ENCODE peak calls at places on chromosomes 2 and 18, in seven cellular contexts. One of them, this sample, is unnamed.

GRCh38 chr18:8188196-8188595 is 421.0 kb upstream of the RAB12 start:
- DNase-seq in IMR-90: peak; percentile 95
- DNase-seq in H9: no peak
- DNase-seq in H1: no peak
- DNase-seq in neuronal stem cell: no peak
- DNase-seq in mesendoderm: no peak
- DNase-seq in trophoblast cell: peak; percentile 55
- DNase-seq in this sample: no peak

GRCh38 chr2:161763153-161763552 is 138.9 kb downstream of the SLC4A10 start:
- DNase-seq in IMR-90: no peak
- DNase-seq in H9: no peak
- DNase-seq in H1: no peak
- DNase-seq in neuronal stem cell: no peak
- DNase-seq in mesendoderm: no peak
- DNase-seq in trophoblast cell: no peak
- DNase-seq in this sample: no peak

GRCh38 chr2:41344529-41344928 is 703.3 kb upstream of the PKDCC start:
- DNase-seq in IMR-90: no peak
- DNase-seq in H9: no peak
- DNase-seq in H1: no peak
- DNase-seq in neuronal stem cell: no peak
- DNase-seq in mesendoderm: no peak
- DNase-seq in trophoblast cell: no peak
- DNase-seq in this sample: no peak

GRCh38 chr2:205290299-205290698 is 392.0 kb upstream of the NRP2 start:
- DNase-seq in IMR-90: no peak
- DNase-seq in H9: no peak
- DNase-seq in H1: no peak
- DNase-seq in neuronal stem cell: no peak
- DNase-seq in mesendoderm: no peak
- DNase-seq in trophoblast cell: no peak
- DNase-seq in this sample: no peak

GRCh38 chr2:156400704-156401678 is 35.2 kb upstream of the GPD2 start:
- DNase-seq in IMR-90: peak; percentile 85
- DNase-seq in H9: peak; percentile 65
- DNase-seq in H1: peak; percentile 36
- DNase-seq in neuronal stem cell: peak; percentile 79
- DNase-seq in mesendoderm: peak; percentile 86
- DNase-seq in trophoblast cell: peak; percentile 68
- DNase-seq in this sample: peak; percentile 91

GRCh38 chr2:203282101-203282500 is 43.3 kb downstream of the CYP20A1 start:
- DNase-seq in IMR-90: no peak
- DNase-seq in H9: no peak
- DNase-seq in H1: no peak
- DNase-seq in neuronal stem cell: no peak
- DNase-seq in mesendoderm: no peak
- DNase-seq in trophoblast cell: no peak
- DNase-seq in this sample: no peak

GRCh38 chr18:5467666-5468065 is 76.1 kb downstream of the EPB41L3 start:
- DNase-seq in IMR-90: no peak
- DNase-seq in H9: no peak
- DNase-seq in H1: no peak
- DNase-seq in neuronal stem cell: no peak
- DNase-seq in mesendoderm: no peak
- DNase-seq in trophoblast cell: no peak
- DNase-seq in this sample: no peak

GRCh38 chr18:36711813-36712444 is 116.9 kb downstream of the TPGS2 start:
- DNase-seq in IMR-90: peak; percentile 94
- DNase-seq in H9: no peak
- DNase-seq in H1: no peak
- DNase-seq in neuronal stem cell: no peak
- DNase-seq in mesendoderm: peak; percentile 44
- DNase-seq in trophoblast cell: no peak
- DNase-seq in this sample: peak; percentile 10

GRCh38 chr2:23420840-23421476 is 36.0 kb downstream of the KLHL29 start:
- DNase-seq in IMR-90: no peak
- DNase-seq in H9: peak; percentile 24
- DNase-seq in H1: no peak
- DNase-seq in neuronal stem cell: no peak
- DNase-seq in mesendoderm: no peak
- DNase-seq in trophoblast cell: no peak
- DNase-seq in this sample: no peak

GRCh38 chr18:323253-323622 is 55.4 kb upstream of the THOC1 start:
- DNase-seq in IMR-90: peak; percentile 38
- DNase-seq in H9: no peak
- DNase-seq in H1: no peak
- DNase-seq in neuronal stem cell: no peak
- DNase-seq in mesendoderm: no peak
- DNase-seq in trophoblast cell: peak; percentile 38
- DNase-seq in this sample: peak; percentile 77

GRCh38 chr2:105194022-105194681 is 47.4 kb upstream of the GPR45 start:
- DNase-seq in IMR-90: no peak
- DNase-seq in H9: no peak
- DNase-seq in H1: no peak
- DNase-seq in neuronal stem cell: no peak
- DNase-seq in mesendoderm: no peak
- DNase-seq in trophoblast cell: no peak
- DNase-seq in this sample: no peak

GRCh38 chr2:64686283-64686956 is 32.7 kb upstream of the SERTAD2 start:
- DNase-seq in IMR-90: no peak
- DNase-seq in H9: peak; percentile 37
- DNase-seq in H1: no peak
- DNase-seq in neuronal stem cell: no peak
- DNase-seq in mesendoderm: peak; percentile 44
- DNase-seq in trophoblast cell: peak; percentile 59
- DNase-seq in this sample: no peak

GRCh38 chr2:178266445-178266844 is 72.1 kb downstream of the OSBPL6 start:
- DNase-seq in IMR-90: no peak
- DNase-seq in H9: no peak
- DNase-seq in H1: no peak
- DNase-seq in neuronal stem cell: no peak
- DNase-seq in mesendoderm: no peak
- DNase-seq in trophoblast cell: no peak
- DNase-seq in this sample: no peak

GRCh38 chr2:1483551-1483950 is 70.3 kb downstream of the TPO start:
- DNase-seq in IMR-90: no peak
- DNase-seq in H9: no peak
- DNase-seq in H1: no peak
- DNase-seq in neuronal stem cell: no peak
- DNase-seq in mesendoderm: no peak
- DNase-seq in trophoblast cell: no peak
- DNase-seq in this sample: no peak

GRCh38 chr18:46387426-46388131 is 269.4 kb downstream of the LOXHD1 start:
- DNase-seq in IMR-90: no peak
- DNase-seq in H9: no peak
- DNase-seq in H1: no peak
- DNase-seq in neuronal stem cell: no peak
- DNase-seq in mesendoderm: no peak
- DNase-seq in trophoblast cell: no peak
- DNase-seq in this sample: no peak

GRCh38 chr18:67194886-67195285 is 321.6 kb downstream of the DSEL start:
- DNase-seq in IMR-90: no peak
- DNase-seq in H9: peak; percentile 31
- DNase-seq in H1: no peak
- DNase-seq in neuronal stem cell: no peak
- DNase-seq in mesendoderm: peak; percentile 81
- DNase-seq in trophoblast cell: no peak
- DNase-seq in this sample: no peak

GRCh38 chr2:128602038-128602698 is 283.5 kb upstream of the HS6ST1 start:
- DNase-seq in IMR-90: no peak
- DNase-seq in H9: peak; percentile 21
- DNase-seq in H1: no peak
- DNase-seq in neuronal stem cell: no peak
- DNase-seq in mesendoderm: no peak
- DNase-seq in trophoblast cell: no peak
- DNase-seq in this sample: no peak

GRCh38 chr2:128599700-128600099 is 281.0 kb upstream of the HS6ST1 start:
- DNase-seq in IMR-90: no peak
- DNase-seq in H9: peak; percentile 15
- DNase-seq in H1: no peak
- DNase-seq in neuronal stem cell: no peak
- DNase-seq in mesendoderm: no peak
- DNase-seq in trophoblast cell: no peak
- DNase-seq in this sample: no peak

GRCh38 chr2:128602699-128603101 is 284.0 kb upstream of the HS6ST1 start:
- DNase-seq in IMR-90: no peak
- DNase-seq in H9: peak; percentile 20
- DNase-seq in H1: no peak
- DNase-seq in neuronal stem cell: no peak
- DNase-seq in mesendoderm: no peak
- DNase-seq in trophoblast cell: no peak
- DNase-seq in this sample: no peak

GRCh38 chr2:128600606-128601297 is 282.1 kb upstream of the HS6ST1 start:
- DNase-seq in IMR-90: no peak
- DNase-seq in H9: peak; percentile 19
- DNase-seq in H1: no peak
- DNase-seq in neuronal stem cell: no peak
- DNase-seq in mesendoderm: no peak
- DNase-seq in trophoblast cell: no peak
- DNase-seq in this sample: no peak

DNA sequence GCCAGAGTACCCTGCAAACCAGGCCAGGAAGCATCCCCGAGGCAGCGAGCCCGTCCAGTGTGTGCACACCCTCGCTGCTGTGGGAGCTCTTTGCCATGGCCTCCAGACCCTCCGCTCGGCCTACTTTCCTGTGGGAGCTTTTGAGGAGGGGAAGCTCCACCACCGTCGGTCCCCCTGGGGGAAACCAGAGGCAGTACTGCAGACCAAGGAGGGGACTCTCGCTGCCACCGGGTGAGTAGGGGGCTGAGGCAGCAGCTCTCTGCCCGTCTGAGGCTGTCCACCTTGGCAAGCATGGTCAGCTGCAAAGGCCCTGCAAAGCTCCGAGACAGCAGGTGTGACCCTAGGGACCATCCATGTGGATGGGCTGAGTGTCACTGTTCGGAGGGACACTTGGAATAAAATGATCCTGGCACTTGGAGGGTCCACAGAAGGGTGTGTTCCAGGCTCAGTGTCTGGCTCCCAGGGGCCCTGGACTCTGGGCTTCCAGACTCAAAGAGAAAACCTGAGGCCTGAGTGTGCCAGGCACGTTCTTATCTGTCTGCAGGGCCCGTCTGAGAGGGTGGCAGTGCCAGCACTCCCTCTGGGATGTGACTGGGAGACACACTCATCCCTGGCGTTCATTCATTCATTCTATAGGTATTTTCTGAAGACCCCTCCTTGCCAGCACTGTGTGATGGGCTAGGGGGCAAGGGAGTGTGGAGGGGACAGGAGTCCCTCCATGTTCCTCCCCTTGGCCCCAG is 282.8 kb upstream of the HS6ST1 start:
- DNase-seq in IMR-90: no peak
- DNase-seq in H9: peak; percentile 5
- DNase-seq in H1: no peak
- DNase-seq in neuronal stem cell: no peak
- DNase-seq in mesendoderm: no peak
- DNase-seq in trophoblast cell: no peak
- DNase-seq in this sample: no peak
- H3K23ac ChIP-seq in IMR-90: no peak overlapping the region
- H3K23ac ChIP-seq in H9: no peak overlapping the region
- H3K23ac ChIP-seq in H1: no peak overlapping the region
- H3K23ac ChIP-seq in neuronal stem cell: peak overlapping the region; percentile 0
- H3K23ac ChIP-seq in mesendoderm: no peak overlapping the region
- H3K23ac ChIP-seq in trophoblast cell: no peak overlapping the region
- H3K23ac ChIP-seq in this sample: no peak overlapping the region

GRCh38 chr2:120465989-120466703 is 120.2 kb downstream of the INHBB start:
- DNase-seq in IMR-90: no peak
- DNase-seq in H9: peak; percentile 83
- DNase-seq in H1: peak; percentile 84
- DNase-seq in neuronal stem cell: peak; percentile 51
- DNase-seq in mesendoderm: peak; percentile 86
- DNase-seq in trophoblast cell: no peak
- DNase-seq in this sample: no peak

GRCh38 chr2:120466704-120467054 is 120.7 kb downstream of the INHBB start:
- DNase-seq in IMR-90: no peak
- DNase-seq in H9: no peak
- DNase-seq in H1: no peak
- DNase-seq in neuronal stem cell: no peak
- DNase-seq in mesendoderm: no peak
- DNase-seq in trophoblast cell: no peak
- DNase-seq in this sample: no peak

GRCh38 chr2:120465012-120465700 is 119.2 kb downstream of the INHBB start:
- DNase-seq in IMR-90: no peak
- DNase-seq in H9: no peak
- DNase-seq in H1: no peak
- DNase-seq in neuronal stem cell: no peak
- DNase-seq in mesendoderm: no peak
- DNase-seq in trophoblast cell: no peak
- DNase-seq in this sample: no peak

GRCh38 chr2:120464448-120464931 is 118.6 kb downstream of the INHBB start:
- DNase-seq in IMR-90: no peak
- DNase-seq in H9: no peak
- DNase-seq in H1: no peak
- DNase-seq in neuronal stem cell: no peak
- DNase-seq in mesendoderm: no peak
- DNase-seq in trophoblast cell: no peak
- DNase-seq in this sample: peak; percentile 33

GRCh38 chr2:120465701-120465988 is 119.7 kb downstream of the INHBB start:
- DNase-seq in IMR-90: no peak
- DNase-seq in H9: no peak
- DNase-seq in H1: no peak
- DNase-seq in neuronal stem cell: no peak
- DNase-seq in mesendoderm: no peak
- DNase-seq in trophoblast cell: no peak
- DNase-seq in this sample: no peak
- H3K27me3 ChIP-seq in IMR-90: no peaks in the 10 kb centered on the region
- H3K27me3 ChIP-seq in H9: peaks cover 72% of the 10 kb centered on the region
- H3K27me3 ChIP-seq in H1: peaks cover 96% of the 10 kb centered on the region
- H3K27me3 ChIP-seq in neuronal stem cell: no peaks in the 10 kb centered on the region
- H3K27me3 ChIP-seq in mesendoderm: peaks cover 9% of the 10 kb centered on the region
- H3K27me3 ChIP-seq in trophoblast cell: no peaks in the 10 kb centered on the region
- H3K27me3 ChIP-seq in this sample: peaks cover 7% of the 10 kb centered on the region

GRCh38 chr18:54239091-54239490 is 14.6 kb upstream of the MBD2 start:
- DNase-seq in IMR-90: no peak
- DNase-seq in H9: no peak
- DNase-seq in H1: no peak
- DNase-seq in neuronal stem cell: no peak
- DNase-seq in mesendoderm: no peak
- DNase-seq in trophoblast cell: peak; percentile 71
- DNase-seq in this sample: no peak
- H3K27ac ChIP-seq in IMR-90: no peak overlapping the region
- H3K27ac ChIP-seq in H9: no peak overlapping the region
- H3K27ac ChIP-seq in H1: no peak overlapping the region
- H3K27ac ChIP-seq in neuronal stem cell: no peak overlapping the region
- H3K27ac ChIP-seq in mesendoderm: no peak overlapping the region
- H3K27ac ChIP-seq in trophoblast cell: no peak overlapping the region
- H3K27ac ChIP-seq in this sample: no peak overlapping the region

GRCh38 chr2:45330617-45331016 is 280.4 kb downstream of the SRBD1 start:
- DNase-seq in IMR-90: peak; percentile 37
- DNase-seq in H9: no peak
- DNase-seq in H1: no peak
- DNase-seq in neuronal stem cell: no peak
- DNase-seq in mesendoderm: no peak
- DNase-seq in trophoblast cell: no peak
- DNase-seq in this sample: peak; percentile 11
- H3K23ac ChIP-seq in IMR-90: no peak overlapping the region
- H3K23ac ChIP-seq in H9: no peak overlapping the region
- H3K23ac ChIP-seq in H1: no peak overlapping the region
- H3K23ac ChIP-seq in neuronal stem cell: no peak overlapping the region
- H3K23ac ChIP-seq in mesendoderm: no peak overlapping the region
- H3K23ac ChIP-seq in trophoblast cell: no peak overlapping the region
- H3K23ac ChIP-seq in this sample: no peak overlapping the region

GRCh38 chr2:174522553-174522952 is 35.7 kb upstream of the GPR155 start:
- DNase-seq in IMR-90: peak; percentile 11
- DNase-seq in H9: no peak
- DNase-seq in H1: no peak
- DNase-seq in neuronal stem cell: no peak
- DNase-seq in mesendoderm: no peak
- DNase-seq in trophoblast cell: no peak
- DNase-seq in this sample: no peak
- H3K27me3 ChIP-seq in IMR-90: peaks cover 21% of the 10 kb centered on the region
- H3K27me3 ChIP-seq in H9: no peaks in the 10 kb centered on the region
- H3K27me3 ChIP-seq in H1: no peaks in the 10 kb centered on the region
- H3K27me3 ChIP-seq in neuronal stem cell: no peaks in the 10 kb centered on the region
- H3K27me3 ChIP-seq in mesendoderm: no peaks in the 10 kb centered on the region
- H3K27me3 ChIP-seq in trophoblast cell: no peaks in the 10 kb centered on the region
- H3K27me3 ChIP-seq in this sample: peaks cover 28% of the 10 kb centered on the region

This sample was measured in mesenchymal stem cell.